ENCODE peak calls at places on chromosomes 2 and 18, in four cellular contexts. G, M, F and U are unnamed samples.
A peak's percentile ranks its signal among the peaks of the same experiment; 100 is the strongest.

GRCh38 chr18:57741273-57741672 is 61.8 kb downstream of the ATP8B1 start:
- DNase-seq in M (no peak), F (no peak), G (no peak), U (no peak)

GRCh38 chr18:31156831-31157763 is 5.6 kb downstream of the DSC1 start:
- DNase-seq in F (no peak), G (no peak), M (no peak), U (no peak)

GRCh38 chr2:54228945-54229344 is 27.1 kb downstream of the TSPYL6 start:
- DNase-seq in M (no peak), F (no peak), G (peak; percentile 47), U (no peak)

GRCh38 chr2:123036300-123036699 is 988.8 kb upstream of the CNTNAP5 start:
- DNase-seq in F (no peak), M (no peak), G (no peak), U (no peak)

GRCh38 chr2:165008916-165009315 is 53.6 kb upstream of the SLC38A11 start:
- DNase-seq in M (no peak), G (no peak), F (no peak), U (no peak)

GRCh38 chr18:74898965-74899364 is 301.3 kb downstream of the ZNF407 start:
- DNase-seq in F (no peak), M (no peak), G (no peak), U (no peak)

GRCh38 chr18:22250591-22250996 is 81.2 kb downstream of the GATA6 start:
- DNase-seq in M (no peak), G (no peak), F (no peak), U (no peak)

GRCh38 chr2:222959358-222959757 is 92.6 kb upstream of the KCNE4 start:
- DNase-seq in G (no peak), M (peak; percentile 94), F (no peak), U (no peak)

GRCh38 chr18:66066191-66066590 is 315.4 kb downstream of the CDH7 start:
- DNase-seq in G (no peak), F (no peak), M (no peak), U (no peak)

GRCh38 chr2:217055624-217056023 is 195.8 kb upstream of the TNP1 start:
- DNase-seq in F (no peak), M (no peak), G (no peak), U (no peak)

GRCh38 chr2:210199186-210199765 is 26.0 kb downstream of the ACADL start:
- DNase-seq in G (no peak), M (no peak), F (no peak), U (no peak)

GRCh38 chr2:89850881-89851582 is 1159.6 kb downstream of the RPIA start:
- DNase-seq in F (no peak), G (no peak), M (no peak), U (no peak)

GRCh38 chr2:195769975-195770374 is 112.9 kb downstream of the SLC39A10 start:
- DNase-seq in G (no peak), F (no peak), M (no peak), U (no peak)

GRCh38 chr2:12162269-12163247 is 416.1 kb downstream of the LPIN1 start:
- DNase-seq in M (no peak), F (no peak), G (no peak), U (no peak)

GRCh38 chr2:169776483-169776802 is 22.2 kb upstream of the SSB start:
- DNase-seq in M (no peak), F (no peak), G (no peak), U (no peak)

GRCh38 chr2:231795525-231796327 is 9.5 kb downstream of the COPS7B start:
- DNase-seq in M (peak; percentile 74), G (peak; percentile 79), F (no peak), U (no peak)

GRCh38 chr18:24734058-24734457 is 273.6 kb downstream of the HRH4 start:
- DNase-seq in G (no peak), M (no peak), F (no peak), U (peak; percentile 8)
- H3K4me1 ChIP-seq in G (no peaks in the 10 kb centered on the region), M (no peaks in the 10 kb centered on the region), F (no peaks in the 10 kb centered on the region), U (no peaks in the 10 kb centered on the region)

DNA sequence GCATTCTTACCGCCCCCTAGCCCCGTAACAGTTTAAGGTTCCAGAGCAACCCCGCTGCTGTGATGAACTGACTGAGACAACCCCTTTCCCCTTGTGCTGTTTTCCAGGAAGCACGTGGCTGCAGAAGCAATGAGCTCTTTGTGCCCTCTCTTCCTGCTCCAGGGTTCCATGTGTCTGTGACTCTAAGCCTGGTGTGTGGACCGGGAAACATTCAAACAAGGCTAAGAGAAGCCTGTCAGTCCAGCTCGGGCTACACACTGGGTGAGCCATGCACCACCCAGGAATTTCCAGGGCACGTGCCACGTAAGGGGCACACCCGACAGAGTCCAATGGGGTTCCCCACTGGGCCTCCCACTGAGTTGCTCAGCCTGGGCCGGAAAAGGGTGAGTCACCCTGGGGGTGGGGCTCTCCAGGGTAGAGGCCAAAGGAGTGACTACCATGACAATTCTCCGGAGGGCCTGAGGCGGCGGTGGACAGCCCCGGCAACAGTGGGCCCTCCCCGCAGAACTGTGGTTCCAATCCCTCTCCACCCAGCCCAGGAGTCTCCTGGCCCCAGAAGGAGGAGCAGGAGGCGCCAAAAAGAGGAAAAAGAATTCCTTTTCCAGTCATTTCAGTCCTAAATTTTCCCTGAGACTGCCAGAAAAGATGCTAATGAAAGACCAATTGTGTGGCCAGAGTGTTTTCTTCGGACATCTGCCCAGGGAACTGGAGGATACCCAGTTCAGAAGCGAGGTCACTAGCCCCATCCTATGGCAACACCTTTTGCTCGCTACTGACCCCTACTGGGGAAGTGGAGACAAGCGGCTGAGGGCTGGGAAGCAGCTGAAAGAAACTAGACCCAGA is 157.8 kb upstream of the SLC1A4 start:
- DNase-seq in F (peak; percentile 90), G (peak; percentile 87), M (peak; percentile 100), U (peak; percentile 82)
- H3K4me1 ChIP-seq in F (peaks cover 8% of the 10 kb centered on the region), G (peaks cover 10% of the 10 kb centered on the region), M (peaks cover 34% of the 10 kb centered on the region), U (peaks cover 12% of the 10 kb centered on the region)

GRCh38 chr2:20621366-20622295 is 29.3 kb downstream of the HS1BP3 start:
- DNase-seq in F (peak; percentile 57), G (no peak), M (no peak), U (no peak)
- H3K4me1 ChIP-seq in F (peaks cover 34% of the 10 kb centered on the region), G (peaks cover 63% of the 10 kb centered on the region), M (peaks cover 36% of the 10 kb centered on the region), U (peaks cover 99% of the 10 kb centered on the region)

GRCh38 chr2:118784860-118785259 is 62.6 kb downstream of the EN1 start:
- DNase-seq in F (no peak), M (peak; percentile 19), G (no peak), U (no peak)

GRCh38 chr2:118791511-118791910 is 55.9 kb downstream of the EN1 start:
- DNase-seq in F (no peak), G (no peak), M (no peak), U (no peak)

DNA sequence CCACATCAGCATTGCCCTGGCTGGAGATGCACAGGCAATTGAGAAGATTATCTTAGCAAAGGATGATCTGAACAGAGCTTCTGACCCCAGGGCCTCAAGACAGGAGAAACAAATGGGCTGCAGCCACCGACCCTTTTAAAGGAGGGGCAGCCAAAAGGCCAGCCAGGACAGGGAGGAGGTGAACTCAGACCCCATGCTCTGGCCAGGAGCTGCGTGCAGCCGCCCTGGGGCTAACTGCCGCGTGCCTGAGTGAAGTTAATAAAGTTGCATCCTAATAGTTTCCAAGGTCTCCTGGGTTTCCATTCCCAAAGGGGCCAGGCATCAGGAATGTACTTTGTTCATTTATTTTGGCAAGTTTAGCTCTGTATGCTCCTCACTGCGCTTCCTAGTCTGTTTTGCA is 60.8 kb downstream of the EN1 start:
- DNase-seq in M (no peak), F (no peak), G (peak; percentile 36), U (no peak)
- H3K4me1 ChIP-seq in M (no peaks in the 10 kb centered on the region), F (no peaks in the 10 kb centered on the region), G (no peaks in the 10 kb centered on the region), U (no peaks in the 10 kb centered on the region)